ENCODE peak calls at places on chromosomes 1 and 21, in seven cellular contexts. One of them, this sample, is unnamed. For H3K4me1, the result is how much of the 10 kb centered on the place peaks cover.

GRCh38 chr21:39217356-39218081 is 34.3 kb upstream of the PSMG1 start:
- DNase-seq in A549: no peak
- DNase-seq in CD4-positive, alpha-beta memory T cell: no peak
- DNase-seq in breast epithelium: no peak
- DNase-seq in endothelial cell of umbilical vein: no peak
- DNase-seq in lung: no peak
- DNase-seq in SJSA1: no peak
- DNase-seq in this sample: no peak

GRCh38 chr1:178534137-178534868 is 21.4 kb downstream of the TEX35 start:
- DNase-seq in A549: no peak
- DNase-seq in CD4-positive, alpha-beta memory T cell: no peak
- DNase-seq in breast epithelium: no peak
- DNase-seq in endothelial cell of umbilical vein: no peak
- DNase-seq in lung: no peak
- DNase-seq in SJSA1: no peak
- DNase-seq in this sample: no peak

GRCh38 chr1:245197911-245198379 is 43.2 kb downstream of the KIF26B start:
- DNase-seq in A549: no peak
- DNase-seq in CD4-positive, alpha-beta memory T cell: no peak
- DNase-seq in breast epithelium: no peak
- DNase-seq in endothelial cell of umbilical vein: peak
- DNase-seq in lung: no peak
- DNase-seq in SJSA1: no peak
- DNase-seq in this sample: no peak

GRCh38 chr1:53890522-53890941 is 935 bp upstream of the YIPF1 start:
- DNase-seq in A549: no peak
- DNase-seq in CD4-positive, alpha-beta memory T cell: no peak
- DNase-seq in breast epithelium: no peak
- DNase-seq in endothelial cell of umbilical vein: no peak
- DNase-seq in lung: no peak
- DNase-seq in SJSA1: no peak
- DNase-seq in this sample: no peak

GRCh38 chr21:35829014-35829525 is 231.3 kb downstream of the SETD4 start:
- DNase-seq in A549: no peak
- DNase-seq in CD4-positive, alpha-beta memory T cell: no peak
- DNase-seq in breast epithelium: no peak
- DNase-seq in endothelial cell of umbilical vein: no peak
- DNase-seq in lung: no peak
- DNase-seq in SJSA1: no peak
- DNase-seq in this sample: no peak

GRCh38 chr21:33360281-33360680 is 35.5 kb downstream of the IFNAR1 start:
- DNase-seq in A549: no peak
- DNase-seq in CD4-positive, alpha-beta memory T cell: no peak
- DNase-seq in breast epithelium: no peak
- DNase-seq in endothelial cell of umbilical vein: peak
- DNase-seq in lung: no peak
- DNase-seq in SJSA1: no peak
- DNase-seq in this sample: peak

GRCh38 chr1:91731815-91732214 is 154.1 kb downstream of the TGFBR3 start:
- DNase-seq in A549: no peak
- DNase-seq in CD4-positive, alpha-beta memory T cell: peak
- DNase-seq in breast epithelium: no peak
- DNase-seq in endothelial cell of umbilical vein: peak
- DNase-seq in lung: no peak
- DNase-seq in SJSA1: peak
- DNase-seq in this sample: no peak

GRCh38 chr1:106185089-106185488 is 871.4 kb upstream of the PRMT6 start:
- DNase-seq in A549: no peak
- DNase-seq in CD4-positive, alpha-beta memory T cell: no peak
- DNase-seq in breast epithelium: no peak
- DNase-seq in endothelial cell of umbilical vein: no peak
- DNase-seq in lung: no peak
- DNase-seq in SJSA1: no peak
- DNase-seq in this sample: no peak

GRCh38 chr1:30270468-30270867 is 452.9 kb downstream of the MATN1 start:
- DNase-seq in A549: no peak
- DNase-seq in CD4-positive, alpha-beta memory T cell: no peak
- DNase-seq in breast epithelium: no peak
- DNase-seq in endothelial cell of umbilical vein: no peak
- DNase-seq in lung: no peak
- DNase-seq in SJSA1: no peak
- DNase-seq in this sample: no peak

GRCh38 chr1:12711421-12712005 is 4.4 kb upstream of the AADACL3 start:
- DNase-seq in A549: no peak
- DNase-seq in CD4-positive, alpha-beta memory T cell: no peak
- DNase-seq in breast epithelium: no peak
- DNase-seq in endothelial cell of umbilical vein: no peak
- DNase-seq in lung: no peak
- DNase-seq in SJSA1: no peak
- DNase-seq in this sample: no peak

GRCh38 chr1:162732566-162733335 is 57.8 kb upstream of the HSD17B7 start:
- DNase-seq in A549: no peak
- DNase-seq in CD4-positive, alpha-beta memory T cell: no peak
- DNase-seq in breast epithelium: peak
- DNase-seq in endothelial cell of umbilical vein: no peak
- DNase-seq in lung: no peak
- DNase-seq in SJSA1: no peak
- DNase-seq in this sample: no peak

GRCh38 chr1:11940260-11940921 is 5.9 kb downstream of the PLOD1 start:
- DNase-seq in A549: no peak
- DNase-seq in CD4-positive, alpha-beta memory T cell: no peak
- DNase-seq in breast epithelium: peak
- DNase-seq in endothelial cell of umbilical vein: no peak
- DNase-seq in lung: no peak
- DNase-seq in SJSA1: no peak
- DNase-seq in this sample: peak

GRCh38 chr1:39450956-39451601 is 40.4 kb upstream of the BMP8A start:
- DNase-seq in A549: no peak
- DNase-seq in CD4-positive, alpha-beta memory T cell: no peak
- DNase-seq in breast epithelium: no peak
- DNase-seq in endothelial cell of umbilical vein: peak
- DNase-seq in lung: no peak
- DNase-seq in SJSA1: peak
- DNase-seq in this sample: no peak

GRCh38 chr21:31531967-31532366 is 127.5 kb upstream of the SOD1 start:
- DNase-seq in A549: no peak
- DNase-seq in CD4-positive, alpha-beta memory T cell: no peak
- DNase-seq in breast epithelium: no peak
- DNase-seq in endothelial cell of umbilical vein: no peak
- DNase-seq in lung: no peak
- DNase-seq in SJSA1: no peak
- DNase-seq in this sample: peak

DNA sequence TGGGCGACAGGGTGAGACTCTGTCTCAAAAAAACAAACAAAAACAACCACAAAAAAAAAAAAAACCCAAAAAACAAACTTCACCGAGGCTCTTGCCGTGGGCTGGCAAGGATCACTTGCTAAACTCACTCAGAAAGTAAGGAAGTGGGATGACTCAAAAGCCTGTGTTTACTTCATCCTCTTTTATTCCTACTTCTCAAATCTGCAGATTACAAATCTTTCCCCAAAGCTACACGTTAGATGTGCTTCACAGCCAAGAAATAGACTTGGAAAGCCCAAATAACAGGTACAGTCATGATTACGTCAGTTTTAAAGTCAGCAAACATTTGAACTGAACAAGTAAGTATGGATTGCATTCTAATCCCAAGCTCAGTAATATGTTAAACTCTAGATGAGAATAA is 359.3 kb downstream of the ADGRL2 start:
- DNase-seq in A549: peak
- DNase-seq in CD4-positive, alpha-beta memory T cell: no peak
- DNase-seq in breast epithelium: no peak
- DNase-seq in endothelial cell of umbilical vein: no peak
- DNase-seq in lung: no peak
- DNase-seq in SJSA1: no peak
- DNase-seq in this sample: no peak
- H3K4me3 ChIP-seq in A549: no peak
- H3K4me3 ChIP-seq in CD4-positive, alpha-beta memory T cell: no peak
- H3K4me3 ChIP-seq in breast epithelium: no peak
- H3K4me3 ChIP-seq in endothelial cell of umbilical vein: no peak
- H3K4me3 ChIP-seq in lung: no peak
- H3K4me3 ChIP-seq in SJSA1: no peak
- H3K4me3 ChIP-seq in this sample: no peak

GRCh38 chr1:207858806-207859205 is 52.1 kb downstream of the CD34 start:
- DNase-seq in A549: no peak
- DNase-seq in CD4-positive, alpha-beta memory T cell: no peak
- DNase-seq in breast epithelium: no peak
- DNase-seq in endothelial cell of umbilical vein: peak
- DNase-seq in lung: no peak
- DNase-seq in SJSA1: no peak
- DNase-seq in this sample: peak

GRCh38 chr1:207856276-207857023 is 54.5 kb downstream of the CD34 start:
- DNase-seq in A549: no peak
- DNase-seq in CD4-positive, alpha-beta memory T cell: no peak
- DNase-seq in breast epithelium: no peak
- DNase-seq in endothelial cell of umbilical vein: no peak
- DNase-seq in lung: no peak
- DNase-seq in SJSA1: no peak
- DNase-seq in this sample: no peak

GRCh38 chr1:207857447-207857846 is 53.5 kb downstream of the CD34 start:
- DNase-seq in A549: no peak
- DNase-seq in CD4-positive, alpha-beta memory T cell: no peak
- DNase-seq in breast epithelium: no peak
- DNase-seq in endothelial cell of umbilical vein: no peak
- DNase-seq in lung: no peak
- DNase-seq in SJSA1: no peak
- DNase-seq in this sample: no peak

GRCh38 chr1:207860531-207860930 is 50.4 kb downstream of the CD34 start:
- DNase-seq in A549: no peak
- DNase-seq in CD4-positive, alpha-beta memory T cell: no peak
- DNase-seq in breast epithelium: no peak
- DNase-seq in endothelial cell of umbilical vein: no peak
- DNase-seq in lung: no peak
- DNase-seq in SJSA1: no peak
- DNase-seq in this sample: no peak

DNA sequence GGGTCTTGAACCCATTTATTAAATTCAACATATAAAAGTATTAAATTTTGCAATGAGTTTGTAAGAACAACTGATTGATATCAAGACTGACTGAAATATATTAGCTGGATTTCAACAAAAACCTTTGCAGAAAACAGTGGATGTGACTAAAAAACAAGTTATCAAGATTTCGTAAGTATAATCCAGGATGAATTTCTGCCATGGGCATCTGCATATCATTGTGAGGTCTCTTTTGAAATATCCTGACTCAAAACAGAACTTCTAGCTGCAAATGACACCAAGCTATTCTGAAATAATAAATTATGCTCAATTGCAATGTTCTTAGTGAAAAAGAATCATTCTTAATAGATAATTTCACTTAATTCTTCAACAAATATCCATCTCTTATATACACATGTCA is 52.7 kb downstream of the CD34 start:
- DNase-seq in A549: no peak
- DNase-seq in CD4-positive, alpha-beta memory T cell: no peak
- DNase-seq in breast epithelium: no peak
- DNase-seq in endothelial cell of umbilical vein: no peak
- DNase-seq in lung: no peak
- DNase-seq in SJSA1: no peak
- DNase-seq in this sample: peak
- H3K4me1 ChIP-seq in A549: under half
- H3K4me1 ChIP-seq in CD4-positive, alpha-beta memory T cell: half or more
- H3K4me1 ChIP-seq in breast epithelium: under half
- H3K4me1 ChIP-seq in endothelial cell of umbilical vein: under half
- H3K4me1 ChIP-seq in lung: under half
- H3K4me1 ChIP-seq in SJSA1: under half
- H3K4me1 ChIP-seq in this sample: under half

DNA sequence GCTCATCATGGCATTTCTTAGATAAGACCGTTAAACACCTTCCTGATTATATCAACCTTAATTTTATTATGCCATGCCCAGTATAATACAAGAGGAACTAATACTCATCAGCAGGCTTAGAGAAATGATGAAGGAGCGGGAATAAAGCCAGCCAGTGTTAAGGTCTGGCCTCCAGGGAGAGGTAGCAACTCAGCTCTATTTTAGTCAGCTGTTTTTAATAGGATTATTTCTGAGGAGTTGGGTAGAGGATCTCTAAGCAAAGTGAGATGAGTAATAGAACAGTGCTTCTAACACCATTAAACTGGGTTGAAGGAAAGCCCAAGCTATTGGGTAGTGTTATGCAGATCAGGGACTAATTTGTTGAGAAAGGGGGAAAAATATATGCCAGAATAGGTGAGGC is 921.5 kb downstream of the TTLL7 start:
- DNase-seq in A549: no peak
- DNase-seq in CD4-positive, alpha-beta memory T cell: no peak
- DNase-seq in breast epithelium: no peak
- DNase-seq in endothelial cell of umbilical vein: no peak
- DNase-seq in lung: no peak
- DNase-seq in SJSA1: no peak
- DNase-seq in this sample: no peak
- H3K4me3 ChIP-seq in A549: no peak
- H3K4me3 ChIP-seq in CD4-positive, alpha-beta memory T cell: no peak
- H3K4me3 ChIP-seq in breast epithelium: no peak
- H3K4me3 ChIP-seq in endothelial cell of umbilical vein: no peak
- H3K4me3 ChIP-seq in lung: no peak
- H3K4me3 ChIP-seq in SJSA1: no peak
- H3K4me3 ChIP-seq in this sample: no peak

GRCh38 chr1:202281316-202282016 is 60.3 kb downstream of the UBE2T start:
- DNase-seq in A549: no peak
- DNase-seq in CD4-positive, alpha-beta memory T cell: no peak
- DNase-seq in breast epithelium: no peak
- DNase-seq in endothelial cell of umbilical vein: peak
- DNase-seq in lung: no peak
- DNase-seq in SJSA1: peak
- DNase-seq in this sample: no peak
- H3K4me1 ChIP-seq in A549: half or more
- H3K4me1 ChIP-seq in CD4-positive, alpha-beta memory T cell: under half
- H3K4me1 ChIP-seq in breast epithelium: under half
- H3K4me1 ChIP-seq in endothelial cell of umbilical vein: half or more
- H3K4me1 ChIP-seq in lung: under half
- H3K4me1 ChIP-seq in SJSA1: half or more
- H3K4me1 ChIP-seq in this sample: under half